ENCODE peak calls at places on chromosomes 7 and 10, in nine cellular contexts. C, W, O, J, Y, R, B, Z and K are unnamed samples. For H3K4me1, the result is how much of the 10 kb centered on the place peaks cover.

GRCh38 chr7:22589641-22590141 is 89.7 kb upstream of the STEAP1B start:
- DNase-seq in B (peak), W (no peak), Z (peak), Y (peak), R (peak), C (peak), J (peak), O (no peak), K (peak)

GRCh38 chr10:18561861-18562551 is 89.4 kb downstream of the NSUN6 start:
- DNase-seq in R (peak), Y (no peak), C (no peak), B (no peak), J (no peak), Z (no peak), W (no peak), O (no peak), K (no peak)

GRCh38 chr10:101441539-101442455 is 87.8 kb downstream of the BTRC start:
- DNase-seq in J (peak), Z (peak), R (peak), Y (peak), B (peak), C (no peak), W (peak), O (peak), K (no peak)

GRCh38 chr7:102024769-102025391 is 207.5 kb downstream of the CUX1 start:
- DNase-seq in R (peak), O (no peak), W (no peak), J (peak), Y (no peak), B (peak), C (peak), Z (no peak), K (no peak)

GRCh38 chr10:22662693-22663330 is 51.6 kb downstream of the PIP4K2A start:
- DNase-seq in W (no peak), R (no peak), J (no peak), C (no peak), Y (no peak), B (no peak), O (no peak), Z (no peak), K (no peak)

GRCh38 chr10:16562891-16563290 is 41.2 kb upstream of the C1QL3 start:
- DNase-seq in B (no peak), Y (no peak), W (no peak), C (no peak), O (no peak), R (no peak), Z (no peak), J (no peak), K (no peak)

GRCh38 chr10:26801274-26801673 is 59.5 kb downstream of the ABI1 start:
- DNase-seq in W (no peak), Y (no peak), B (no peak), Z (no peak), R (no peak), O (no peak), C (no peak), J (no peak), K (no peak)

GRCh38 chr10:76497671-76498070 is 1066.2 kb downstream of the LRMDA start:
- DNase-seq in Z (no peak), C (no peak), W (no peak), R (no peak), B (no peak), Y (no peak), J (no peak), O (no peak), K (no peak)

GRCh38 chr10:4801405-4801804 is 24.6 kb upstream of the AKR1E2 start:
- DNase-seq in W (no peak), R (peak), J (no peak), B (no peak), O (no peak), Y (no peak), C (no peak), Z (no peak), K (no peak)

GRCh38 chr10:69239816-69240434 is 19.8 kb downstream of the HKDC1 start:
- DNase-seq in Z (no peak), Y (no peak), C (no peak), O (peak), B (peak), J (no peak), R (no peak), W (no peak), K (no peak)

GRCh38 chr10:1581189-1581588 is 156.1 kb downstream of the ADARB2 start:
- DNase-seq in B (no peak), C (no peak), Z (no peak), J (no peak), O (no peak), R (no peak), W (no peak), Y (no peak), K (no peak)

GRCh38 chr10:52331759-52332364 is 17.8 kb downstream of the DKK1 start:
- DNase-seq in J (no peak), Y (no peak), B (no peak), W (no peak), Z (no peak), R (peak), C (no peak), O (no peak), K (no peak)

GRCh38 chr10:14736600-14737081 is 38.1 kb downstream of the FAM107B start:
- DNase-seq in O (no peak), W (no peak), Z (no peak), C (no peak), Y (no peak), B (peak), R (peak), J (peak), K (peak)

GRCh38 chr7:39651262-39651661 is 27.9 kb downstream of the RALA start:
- DNase-seq in B (no peak), J (no peak), C (no peak), O (no peak), W (no peak), Y (no peak), Z (no peak), R (no peak), K (no peak)

GRCh38 chr10:71857934-71858890 is 7.2 kb upstream of the PSAP start:
- DNase-seq in J (peak), Z (no peak), Y (no peak), R (no peak), C (peak), W (no peak), B (peak), O (no peak), K (no peak)

GRCh38 chr7:2721842-2722241 is 33.8 kb downstream of the AMZ1 start:
- DNase-seq in C (peak), B (peak), J (no peak), Z (no peak), R (no peak), Y (no peak), W (no peak), O (no peak), K (no peak)

GRCh38 chr10:131910663-131911314 is 10.0 kb downstream of the PPP2R2D start:
- DNase-seq in R (no peak), J (no peak), Y (no peak), O (no peak), W (no peak), B (no peak), C (no peak), Z (no peak), K (no peak)

GRCh38 chr10:131911451-131911850 is 10.6 kb downstream of the PPP2R2D start:
- DNase-seq in Z (no peak), B (no peak), J (no peak), R (no peak), Y (peak), O (no peak), C (no peak), W (no peak), K (no peak)

GRCh38 chr10:131915484-131915883 is 14.7 kb downstream of the PPP2R2D start:
- DNase-seq in O (no peak), W (no peak), C (no peak), B (no peak), J (no peak), Z (no peak), Y (no peak), R (no peak), K (no peak)

GRCh38 chr10:131909929-131910328 is 9.1 kb downstream of the PPP2R2D start:
- DNase-seq in O (no peak), C (no peak), W (no peak), Z (no peak), Y (no peak), R (no peak), B (no peak), J (no peak), K (no peak)

DNA sequence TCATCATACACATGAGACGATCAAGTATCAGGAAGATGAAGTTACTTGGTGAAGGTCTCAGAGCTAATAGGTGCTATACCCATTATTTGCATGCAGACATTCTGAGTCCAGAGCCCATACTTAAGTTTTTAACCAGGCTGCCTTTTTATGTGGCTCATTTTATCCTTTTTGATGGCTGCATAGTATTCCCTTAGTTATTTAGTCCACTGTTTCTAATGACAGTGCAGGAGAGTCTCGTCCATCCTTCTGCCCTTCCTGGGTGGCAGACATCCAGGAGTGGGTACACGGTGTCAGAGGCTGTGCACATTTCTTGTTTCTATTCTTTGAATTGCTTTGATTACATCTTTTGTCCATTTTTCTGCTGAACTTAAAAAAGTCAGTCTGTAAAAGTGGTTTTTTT is 11.8 kb downstream of the PPP2R2D start:
- DNase-seq in C (no peak), Y (no peak), O (no peak), R (no peak), B (no peak), Z (no peak), J (no peak), W (no peak), K (no peak)
- H3K4me1 ChIP-seq in C (under half), Y (under half), O (under half), R (under half), B (under half), Z (under half), J (half or more), W (under half), K (under half)

DNA sequence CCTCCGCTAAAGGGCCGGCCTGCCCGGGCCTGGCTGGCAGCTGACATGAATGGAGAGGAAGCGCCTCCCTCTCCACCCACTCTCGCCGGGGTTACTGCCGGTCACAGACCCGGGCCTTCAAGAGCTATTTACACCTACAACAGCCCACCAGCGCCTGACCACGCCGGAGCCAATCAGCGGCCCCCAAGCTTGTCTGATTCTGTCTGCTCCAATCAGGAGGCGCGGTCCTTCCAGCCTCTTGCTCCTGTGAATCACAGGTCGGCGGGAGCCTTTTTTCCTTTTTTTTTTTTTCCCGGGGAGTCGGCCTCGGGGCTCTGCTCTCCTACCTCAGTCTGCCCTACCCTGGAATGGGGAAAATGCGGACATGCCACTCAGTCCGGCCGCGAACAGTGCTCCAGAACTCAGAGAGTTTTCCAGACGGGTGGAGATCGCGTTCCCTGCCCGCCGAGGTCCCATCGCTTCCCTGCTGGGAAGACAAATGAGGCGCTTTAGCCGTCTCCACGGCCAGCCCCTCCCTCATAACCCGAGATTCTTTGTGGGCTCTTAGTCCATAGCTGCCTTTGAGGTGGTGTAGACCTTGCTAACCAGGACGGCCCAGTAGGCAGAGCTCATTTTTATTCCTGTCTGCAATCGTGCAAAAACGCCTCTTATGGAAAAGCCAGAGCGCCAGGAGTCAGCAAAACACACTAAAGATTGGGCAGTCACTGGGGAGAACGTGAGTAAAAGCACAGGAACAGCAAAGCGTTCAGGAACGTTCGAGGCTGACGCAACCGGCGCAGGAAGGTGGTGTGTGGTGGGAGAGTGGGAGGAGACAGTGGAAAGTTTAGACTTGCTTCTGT is 26.5 kb downstream of the SCD start:
- DNase-seq in R (peak), O (peak), Y (peak), Z (peak), B (peak), C (peak), W (peak), J (peak), K (peak)
- H3K4me1 ChIP-seq in R (under half), O (under half), Y (under half), Z (under half), B (under half), C (under half), W (under half), J (half or more), K (under half)

GRCh38 chr10:124738441-124738840 is 5.7 kb downstream of the FAM53B start:
- DNase-seq in R (no peak), Z (no peak), W (no peak), J (no peak), O (no peak), Y (no peak), C (peak), B (no peak), K (no peak)
- H3K4me1 ChIP-seq in R (under half), Z (under half), W (under half), J (half or more), O (under half), Y (half or more), C (under half), B (under half), K (under half)

DNA sequence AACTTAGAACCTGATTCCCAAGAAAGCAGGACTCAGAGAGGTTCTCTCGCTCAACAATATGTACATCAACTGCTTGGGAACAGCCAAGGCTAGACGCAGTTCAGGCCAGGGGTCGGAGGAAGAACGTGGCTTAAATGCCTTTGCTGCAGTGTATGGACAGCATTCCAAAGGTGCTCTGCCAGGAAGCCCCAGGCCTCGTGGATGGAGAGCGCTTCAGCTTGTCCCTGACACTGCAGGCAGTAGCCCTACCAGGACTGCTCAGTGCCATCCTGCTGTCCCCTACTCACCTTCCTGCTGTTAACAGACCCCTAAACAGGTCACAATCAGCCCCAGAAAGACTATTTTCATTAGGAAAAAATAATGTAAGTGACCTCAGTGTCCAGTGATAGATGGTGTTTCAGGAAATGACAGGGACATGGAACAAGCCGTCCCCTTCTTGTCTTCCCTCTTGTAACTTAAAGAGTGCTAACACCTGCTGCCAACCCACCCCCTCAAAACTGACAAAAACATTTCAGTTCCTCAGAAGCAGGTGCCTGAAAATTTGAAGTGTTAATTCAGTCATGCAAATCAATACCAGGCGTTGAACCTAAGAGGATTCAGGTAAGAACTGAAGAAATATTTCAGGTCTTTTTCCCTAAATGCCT is 16.5 kb downstream of the CREB3L2 start:
- DNase-seq in C (no peak), Y (no peak), Z (no peak), B (no peak), R (no peak), W (no peak), J (no peak), O (no peak), K (no peak)
- H3K4me1 ChIP-seq in C (under half), Y (half or more), Z (under half), B (under half), R (under half), W (under half), J (half or more), O (under half), K (under half)

GRCh38 chr10:95411635-95412034 is 120.8 kb upstream of the PDLIM1 start:
- DNase-seq in O (no peak), R (peak), B (no peak), Y (no peak), J (no peak), C (no peak), Z (no peak), W (no peak), K (no peak)

GRCh38 chr10:95414844-95415545 is 124.2 kb upstream of the PDLIM1 start:
- DNase-seq in B (peak), Y (no peak), W (no peak), C (peak), R (no peak), J (peak), Z (no peak), O (no peak), K (no peak)

GRCh38 chr10:95414016-95414830 is 123.4 kb upstream of the PDLIM1 start:
- DNase-seq in B (peak), O (no peak), J (no peak), W (no peak), Y (no peak), R (no peak), C (no peak), Z (no peak), K (no peak)

GRCh38 chr10:95415631-95416031 is 124.8 kb upstream of the PDLIM1 start:
- DNase-seq in C (no peak), B (peak), R (peak), Z (no peak), W (no peak), O (no peak), Y (no peak), J (peak), K (no peak)

DNA sequence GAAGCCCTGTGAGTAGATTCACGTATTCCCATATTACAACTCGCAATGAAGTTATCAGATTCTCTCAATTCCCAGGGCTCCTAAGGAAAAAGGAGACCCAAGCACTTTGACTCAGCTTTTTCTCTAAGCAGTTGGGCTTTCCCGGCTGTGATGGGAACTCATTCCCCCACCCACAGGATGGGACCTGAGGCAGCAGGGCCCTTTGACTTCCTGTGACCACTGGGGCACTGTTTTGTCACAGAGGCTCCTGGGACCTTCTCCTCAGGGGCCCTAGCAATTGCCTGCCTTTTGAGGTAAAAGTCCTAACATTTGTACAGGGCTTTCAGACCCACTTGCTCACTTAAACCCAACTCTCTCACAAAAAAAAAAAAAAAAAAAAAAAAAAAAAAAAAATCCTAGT is 122.8 kb upstream of the PDLIM1 start:
- DNase-seq in Y (no peak), O (no peak), J (peak), W (no peak), R (no peak), B (no peak), C (no peak), Z (no peak), K (no peak)
- H3K4me1 ChIP-seq in Y (under half), O (under half), J (half or more), W (under half), R (under half), B (under half), C (under half), Z (under half), K (under half)

GRCh38 chr7:1021931-1022330 is 22.4 kb upstream of the GPR146 start:
- DNase-seq in Y (no peak), Z (no peak), B (peak), O (no peak), R (no peak), W (no peak), J (no peak), C (no peak), K (no peak)
- H3K4me1 ChIP-seq in Y (under half), Z (under half), B (under half), O (under half), R (under half), W (under half), J (under half), C (under half), K (under half)

GRCh38 chr7:157132796-157133195 is 5.9 kb upstream of the UBE3C start:
- DNase-seq in C (no peak), R (no peak), O (no peak), Y (no peak), Z (no peak), J (no peak), B (no peak), W (no peak), K (no peak)

GRCh38 chr7:157129200-157129599 is 9.5 kb upstream of the UBE3C start:
- DNase-seq in B (no peak), J (no peak), C (no peak), Y (no peak), O (no peak), R (no peak), Z (no peak), W (no peak), K (no peak)

GRCh38 chr7:157136372-157136771 is 2.4 kb upstream of the UBE3C start:
- DNase-seq in Z (no peak), R (no peak), Y (no peak), O (peak), J (no peak), W (no peak), B (no peak), C (no peak), K (peak)

GRCh38 chr7:157129907-157130460 is 8.7 kb upstream of the UBE3C start:
- DNase-seq in C (no peak), J (no peak), B (no peak), R (no peak), Y (no peak), Z (no peak), W (no peak), O (no peak), K (no peak)

DNA sequence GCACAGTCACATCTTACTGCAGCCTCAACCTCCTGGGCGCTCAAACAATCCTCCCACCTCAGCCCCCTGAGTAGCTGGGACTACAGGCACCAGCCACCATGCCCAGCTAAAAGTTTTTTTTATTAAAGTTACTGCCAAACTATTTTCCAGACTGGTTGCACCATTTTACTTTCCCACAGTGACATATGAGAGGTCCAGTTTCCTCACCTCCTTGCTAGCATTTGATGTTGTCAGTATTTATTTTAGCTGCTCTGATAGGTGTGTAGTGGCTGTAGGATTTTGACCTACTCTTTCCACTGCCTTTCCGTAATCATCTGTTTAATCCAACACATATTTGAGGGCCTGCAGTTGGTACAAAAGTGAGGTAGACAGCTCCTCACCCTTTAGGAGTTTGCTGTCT is 5.4 kb upstream of the UBE3C start:
- DNase-seq in W (no peak), R (no peak), Y (no peak), B (no peak), O (no peak), J (no peak), Z (no peak), C (no peak), K (no peak)
- H3K4me1 ChIP-seq in W (under half), R (under half), Y (under half), B (under half), O (under half), J (under half), Z (under half), C (under half), K (under half)

GRCh38 chr7:17307033-17307432 is 8.6 kb downstream of the AHR start:
- DNase-seq in Z (no peak), C (no peak), R (no peak), W (no peak), O (no peak), J (peak), B (no peak), Y (no peak), K (no peak)
- H3K4me1 ChIP-seq in Z (under half), C (under half), R (under half), W (under half), O (under half), J (half or more), B (under half), Y (under half), K (under half)

DNA sequence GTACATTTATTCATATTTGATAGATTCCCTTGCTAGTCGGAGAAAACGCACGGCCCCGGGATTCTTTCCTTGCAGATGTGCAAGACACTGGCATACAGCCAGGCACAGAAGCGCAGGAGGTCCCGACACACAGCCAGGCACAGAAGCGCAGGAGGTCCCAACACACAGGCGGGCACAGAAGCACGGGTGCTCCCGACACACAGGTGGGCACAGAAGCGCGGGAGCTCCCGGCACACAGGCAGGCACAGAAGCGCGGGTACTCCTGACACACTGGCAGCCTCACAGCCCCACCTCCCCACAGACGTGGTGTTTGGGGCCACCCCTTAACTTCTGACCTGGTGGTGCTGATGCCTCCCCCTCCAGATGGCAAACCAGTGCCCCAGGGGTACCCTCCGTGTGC is 237.3 kb downstream of the ZMYND11 start:
- DNase-seq in O (no peak), Z (no peak), Y (no peak), R (no peak), J (no peak), C (peak), B (peak), W (no peak), K (no peak)
- H3K4me1 ChIP-seq in O (under half), Z (under half), Y (under half), R (under half), J (under half), C (under half), B (under half), W (under half), K (under half)